ENCODE peak calls at places on chromosome 18, in seven cellular contexts. Q is body of pancreas, B is uterus, C is neural progenitor cell, O is sigmoid colon, U is lower lobe of right lung, X is mammary epithelial cell. Y is an unnamed sample.

GRCh38 chr18:12839526-12840196 is 44.4 kb downstream of the PTPN2 start:
- DNase-seq in Q (no peak), B (no peak), C (no peak), O (no peak), U (no peak), X (peak; percentile 42), Y (no peak)

GRCh38 chr18:13558132-13558531 is 168.2 kb downstream of the FAM210A start:
- DNase-seq in Q (no peak), B (no peak), C (peak; percentile 67), O (no peak), U (peak; percentile 64), X (peak; percentile 29), Y (peak; percentile 40)

GRCh38 chr18:34203866-34204265 is 20.8 kb downstream of the NOL4 start:
- DNase-seq in Q (no peak), B (no peak), C (no peak), O (no peak), U (no peak), X (no peak), Y (no peak)

GRCh38 chr18:24023185-24023814 is 8.7 kb downstream of the TTC39C start:
- DNase-seq in Q (no peak), B (no peak), C (peak; percentile 53), O (no peak), U (no peak), X (no peak), Y (no peak)

GRCh38 chr18:5196253-5197031 is 615 bp downstream of the AKAIN1 start:
- DNase-seq in Q (no peak), B (no peak), C (peak; percentile 72), O (no peak), U (no peak), X (no peak), Y (no peak)

GRCh38 chr18:44741551-44741950 is 60.9 kb downstream of the SETBP1 start:
- DNase-seq in Q (no peak), B (no peak), C (no peak), O (no peak), U (no peak), X (no peak), Y (no peak)

GRCh38 chr18:13613591-13614317 is 112.6 kb downstream of the FAM210A start:
- DNase-seq in Q (no peak), B (no peak), C (no peak), O (peak; percentile 44), U (no peak), X (no peak), Y (peak; percentile 52)

GRCh38 chr18:58592223-58593214 is 36.4 kb downstream of the ALPK2 start:
- DNase-seq in Q (no peak), B (no peak), C (peak; percentile 89), O (no peak), U (no peak), X (no peak), Y (no peak)

GRCh38 chr18:9854801-9855676 is 30.7 kb upstream of the TXNDC2 start:
- DNase-seq in Q (peak; percentile 67), B (peak; percentile 54), C (no peak), O (peak; percentile 87), U (peak; percentile 58), X (no peak), Y (no peak)

GRCh38 chr18:44924750-44925534 is 244.3 kb downstream of the SETBP1 start:
- DNase-seq in Q (no peak), B (no peak), C (no peak), O (no peak), U (no peak), X (no peak), Y (no peak)

GRCh38 chr18:58057291-58057965 is 13.4 kb downstream of the NEDD4L start:
- DNase-seq in Q (no peak), B (no peak), C (no peak), O (no peak), U (no peak), X (peak; percentile 73), Y (no peak)

GRCh38 chr18:43383031-43383430 is 105.7 kb upstream of the SYT4 start:
- DNase-seq in Q (no peak), B (no peak), C (no peak), O (no peak), U (no peak), X (no peak), Y (no peak)

GRCh38 chr18:45845410-45845809 is 19.9 kb downstream of the SIGLEC15 start:
- DNase-seq in Q (no peak), B (no peak), C (no peak), O (no peak), U (no peak), X (no peak), Y (no peak)

DNA sequence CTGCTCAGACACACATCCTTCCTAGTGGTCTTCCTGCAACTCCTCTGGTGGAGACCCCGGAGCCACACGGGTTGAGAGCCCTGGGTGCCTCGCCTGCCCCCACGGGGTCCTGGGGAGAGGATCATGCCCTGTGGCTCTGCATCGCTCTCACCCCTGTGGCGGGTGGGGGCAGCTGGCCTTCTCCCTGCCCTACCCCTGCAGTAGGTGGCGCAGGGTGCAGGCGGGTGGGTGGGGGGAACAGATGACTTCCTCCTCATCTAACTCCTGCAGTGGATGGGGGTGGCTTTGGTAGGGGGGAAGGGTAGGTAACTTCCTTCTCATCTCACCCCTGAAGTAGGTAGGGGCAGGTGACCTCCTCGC is 38.6 kb downstream of the TSHZ1 start:
- DNase-seq in Q (no peak), B (no peak), C (no peak), O (no peak), U (no peak), X (no peak), Y (no peak)
- H3K4me1 ChIP-seq in Q (peaks cover 25% of the 10 kb centered on the region), B (peaks cover 4% of the 10 kb centered on the region), C (no peaks in the 10 kb centered on the region), O (no peaks in the 10 kb centered on the region), U (peaks cover 28% of the 10 kb centered on the region), X (peaks cover 31% of the 10 kb centered on the region), Y (no peaks in the 10 kb centered on the region)

DNA sequence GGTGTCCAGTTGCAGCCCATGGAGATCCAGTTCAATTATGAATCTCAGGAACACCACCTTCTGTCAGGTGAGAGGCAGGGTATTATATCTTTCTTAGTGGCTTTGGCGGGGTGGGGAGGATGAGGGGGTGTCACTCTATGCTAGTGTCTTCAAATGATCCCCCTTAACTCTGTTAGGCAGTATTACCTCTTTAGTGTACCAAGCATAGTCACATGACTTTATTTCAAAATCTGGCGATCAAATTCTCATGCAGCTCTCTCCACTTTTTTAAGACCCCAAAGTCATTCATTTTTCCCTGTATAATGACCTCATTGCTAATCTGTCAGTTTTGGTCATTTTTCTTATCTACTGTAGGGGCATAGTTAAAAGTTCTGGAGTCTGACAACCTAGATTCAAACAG is 1.1 kb upstream of the ZSCAN30 start:
- DNase-seq in Q (no peak), B (no peak), C (no peak), O (no peak), U (no peak), X (no peak), Y (no peak)
- H3K4me3 ChIP-seq in Q (no peak overlapping the region), B (peak overlapping the region; percentile 56), C (peak overlapping the region; percentile 81), O (no peak overlapping the region), U (peak overlapping the region; percentile 76), X (peak overlapping the region; percentile 92), Y (no peak overlapping the region)

GRCh38 chr18:76379226-76380126 is 115.6 kb downstream of the ZNF516 start:
- DNase-seq in Q (no peak), B (peak; percentile 13), C (no peak), O (peak; percentile 67), U (no peak), X (no peak), Y (no peak)

GRCh38 chr18:76378526-76379215 is 116.4 kb downstream of the ZNF516 start:
- DNase-seq in Q (no peak), B (peak; percentile 15), C (no peak), O (peak; percentile 58), U (no peak), X (no peak), Y (no peak)

GRCh38 chr18:76380127-76380729 is 114.8 kb downstream of the ZNF516 start:
- DNase-seq in Q (no peak), B (peak; percentile 12), C (no peak), O (no peak), U (no peak), X (no peak), Y (no peak)

GRCh38 chr18:76382265-76382664 is 112.8 kb downstream of the ZNF516 start:
- DNase-seq in Q (no peak), B (peak; percentile 16), C (no peak), O (peak; percentile 57), U (no peak), X (no peak), Y (no peak)

GRCh38 chr18:76380791-76381405 is 114.1 kb downstream of the ZNF516 start:
- DNase-seq in Q (no peak), B (peak; percentile 17), C (peak; percentile 72), O (peak; percentile 64), U (no peak), X (no peak), Y (no peak)
- TF ChIP-seq CTCF in Q (no peak), B (peak; percentile 30), C (peak; percentile 78), O (peak; percentile 46), U (peak; percentile 21), X (peak; percentile 53), Y (no peak)

GRCh38 chr18:3595282-3596273 is 145.6 kb downstream of the TGIF1 start:
- DNase-seq in Q (no peak), B (peak; percentile 44), C (no peak), O (peak; percentile 82), U (no peak), X (peak; percentile 95), Y (no peak)

GRCh38 chr18:3599235-3599634 is 149.3 kb downstream of the TGIF1 start:
- DNase-seq in Q (no peak), B (no peak), C (no peak), O (no peak), U (no peak), X (no peak), Y (no peak)

GRCh38 chr18:3599861-3600260 is 149.9 kb downstream of the TGIF1 start:
- DNase-seq in Q (no peak), B (no peak), C (no peak), O (no peak), U (no peak), X (no peak), Y (no peak)

GRCh38 chr18:3596324-3597158 is 146.6 kb downstream of the TGIF1 start:
- DNase-seq in Q (no peak), B (peak; percentile 38), C (peak; percentile 47), O (peak; percentile 77), U (peak; percentile 62), X (peak; percentile 31), Y (peak; percentile 76)

GRCh38 chr18:3597159-3597977 is 147.4 kb downstream of the TGIF1 start:
- DNase-seq in Q (no peak), B (no peak), C (no peak), O (no peak), U (no peak), X (no peak), Y (no peak)
- H3K4me1 ChIP-seq in Q (peaks cover 44% of the 10 kb centered on the region), B (peaks cover 9% of the 10 kb centered on the region), C (peaks cover 47% of the 10 kb centered on the region), O (no peaks in the 10 kb centered on the region), U (peaks cover 55% of the 10 kb centered on the region), X (peaks cover 50% of the 10 kb centered on the region), Y (peaks cover 46% of the 10 kb centered on the region)

GRCh38 chr18:26415631-26416030 is 132.7 kb downstream of the KCTD1 start:
- DNase-seq in Q (no peak), B (no peak), C (no peak), O (peak; percentile 37), U (no peak), X (no peak), Y (no peak)
- H3K4me3 ChIP-seq in Q (no peak overlapping the region), B (no peak overlapping the region), C (no peak overlapping the region), O (no peak overlapping the region), U (no peak overlapping the region), X (no peak overlapping the region), Y (no peak overlapping the region)